ENCODE peak calls at places on chromosomes 6 and 20, in ten cellular contexts. E is kidney, U is pancreas, T is body of pancreas, Q is A549, M is heart left ventricle, X is ascending aorta, Z is right atrium auricular region, D is cardiac muscle cell, P is SK-N-SH. V is an unnamed sample.

GRCh38 chr20:5430670-5431069 is 113.9 kb upstream of the PROKR2 start:
- DNase-seq in E (no peak), U (no peak), T (no peak), Q (no peak), M (no peak), X (no peak), Z (no peak), D (no peak), P (no peak), V (no peak)

GRCh38 chr6:33254591-33254990 is 17.1 kb downstream of the VPS52 start:
- DNase-seq in E (no peak), U (no peak), T (no peak), Q (no peak), M (no peak), X (no peak), Z (no peak), D (no peak), P (no peak), V (no peak)

GRCh38 chr6:68114648-68115047 is 520.4 kb upstream of the ADGRB3 start:
- DNase-seq in E (no peak), U (no peak), T (no peak), Q (no peak), M (no peak), X (no peak), Z (no peak), D (no peak), P (peak), V (no peak)

GRCh38 chr6:219641-220198 is 72.6 kb upstream of the DUSP22 start:
- DNase-seq in E (no peak), U (peak), T (peak), Q (peak), M (peak), X (no peak), Z (peak), D (peak), P (no peak), V (peak)

GRCh38 chr6:168333039-168333438 is 13.5 kb upstream of the DACT2 start:
- DNase-seq in E (no peak), U (no peak), T (peak), Q (peak), M (no peak), X (no peak), Z (no peak), D (no peak), P (peak), V (no peak)

GRCh38 chr6:13466304-13467215 is 20.8 kb downstream of the GFOD1 start:
- DNase-seq in E (no peak), U (no peak), T (no peak), Q (no peak), M (no peak), X (no peak), Z (no peak), D (no peak), P (no peak), V (no peak)

GRCh38 chr20:17854307-17854903 is 114.2 kb downstream of the SNX5 start:
- DNase-seq in E (no peak), U (peak), T (peak), Q (peak), M (peak), X (no peak), Z (no peak), D (peak), P (peak), V (peak)

GRCh38 chr6:156589281-156589680 is 187.9 kb upstream of the ARID1B start:
- DNase-seq in E (no peak), U (no peak), T (no peak), Q (no peak), M (no peak), X (no peak), Z (no peak), D (peak), P (no peak), V (peak)

GRCh38 chr20:9458075-9458818 is 56.1 kb upstream of the LAMP5 start:
- DNase-seq in E (no peak), U (no peak), T (no peak), Q (peak), M (no peak), X (no peak), Z (no peak), D (peak), P (no peak), V (peak)

GRCh38 chr6:49933526-49933925 is 30.4 kb downstream of the DEFB114 start:
- DNase-seq in E (peak), U (no peak), T (no peak), Q (no peak), M (no peak), X (no peak), Z (no peak), D (no peak), P (no peak), V (no peak)

GRCh38 chr6:42984924-42985475 is 630 bp downstream of the PPP2R5D start:
- DNase-seq in E (peak), U (no peak), T (no peak), Q (no peak), M (peak), X (no peak), Z (no peak), D (peak), P (no peak), V (no peak)

GRCh38 chr6:141580988-141581387 is 551.7 kb upstream of the GJE1 start:
- DNase-seq in E (no peak), U (no peak), T (no peak), Q (no peak), M (no peak), X (no peak), Z (no peak), D (peak), P (no peak), V (peak)

GRCh38 chr20:57795347-57795697 is 85.5 kb upstream of the PMEPA1 start:
- DNase-seq in E (no peak), U (no peak), T (no peak), Q (no peak), M (peak), X (no peak), Z (no peak), D (peak), P (no peak), V (peak)

GRCh38 chr6:101146389-101146788 is 247.1 kb upstream of the GRIK2 start:
- DNase-seq in E (no peak), U (no peak), T (no peak), Q (no peak), M (no peak), X (no peak), Z (no peak), D (peak), P (no peak), V (peak)

GRCh38 chr6:139940741-139941712 is 566.6 kb upstream of the CITED2 start:
- DNase-seq in E (no peak), U (no peak), T (no peak), Q (no peak), M (no peak), X (no peak), Z (no peak), D (peak), P (no peak), V (peak)

GRCh38 chr20:50346372-50347347 is 156.0 kb downstream of the CEBPB start:
- DNase-seq in E (peak), U (peak), T (peak), Q (no peak), M (peak), X (peak), Z (peak), D (peak), P (peak), V (peak)

GRCh38 chr6:4994741-4995140 is 9.1 kb downstream of the RPP40 start:
- DNase-seq in E (no peak), U (no peak), T (no peak), Q (no peak), M (no peak), X (no peak), Z (no peak), D (no peak), P (no peak), V (no peak)

GRCh38 chr6:137387365-137387764 is 106.8 kb downstream of the OLIG3 start:
- DNase-seq in E (no peak), U (no peak), T (no peak), Q (no peak), M (no peak), X (no peak), Z (no peak), D (no peak), P (no peak), V (no peak)

GRCh38 chr6:137390264-137390787 is 103.9 kb downstream of the OLIG3 start:
- DNase-seq in E (no peak), U (no peak), T (no peak), Q (no peak), M (no peak), X (no peak), Z (no peak), D (no peak), P (no peak), V (no peak)

GRCh38 chr6:137391061-137391814 is 103.0 kb downstream of the OLIG3 start:
- DNase-seq in E (no peak), U (no peak), T (no peak), Q (no peak), M (no peak), X (no peak), Z (no peak), D (no peak), P (no peak), V (no peak)

GRCh38 chr6:137389150-137389664 is 105.0 kb downstream of the OLIG3 start:
- DNase-seq in E (no peak), U (no peak), T (no peak), Q (no peak), M (no peak), X (no peak), Z (no peak), D (peak), P (no peak), V (peak)
- H3K27ac ChIP-seq in E (no peak), U (no peak), T (no peak), Q (no peak), M (no peak), X (no peak), Z (no peak), D (no peak), P (no peak), V (no peak)

GRCh38 chr20:60087563-60088105 is 129.4 kb downstream of the CDH26 start:
- DNase-seq in E (no peak), U (no peak), T (no peak), Q (no peak), M (no peak), X (no peak), Z (no peak), D (peak), P (no peak), V (no peak)
- H3K4me3 ChIP-seq in E (no peak), U (peak), T (no peak), Q (peak), M (peak), X (peak), Z (no peak), D (no peak), P (no peak), V (no peak)

GRCh38 chr6:138230759-138231398 is 12.6 kb upstream of the PBOV1 start:
- DNase-seq in E (no peak), U (no peak), T (no peak), Q (no peak), M (no peak), X (no peak), Z (no peak), D (no peak), P (no peak), V (no peak)

GRCh38 chr6:138229663-138230194 is 11.4 kb upstream of the PBOV1 start:
- DNase-seq in E (no peak), U (no peak), T (no peak), Q (no peak), M (no peak), X (no peak), Z (no peak), D (no peak), P (no peak), V (no peak)

GRCh38 chr6:138226701-138227315 is 8.5 kb upstream of the PBOV1 start:
- DNase-seq in E (no peak), U (no peak), T (no peak), Q (no peak), M (no peak), X (no peak), Z (no peak), D (no peak), P (no peak), V (no peak)

GRCh38 chr6:138227316-138227781 is 9.1 kb upstream of the PBOV1 start:
- DNase-seq in E (no peak), U (peak), T (peak), Q (no peak), M (no peak), X (no peak), Z (no peak), D (no peak), P (no peak), V (no peak)

DNA sequence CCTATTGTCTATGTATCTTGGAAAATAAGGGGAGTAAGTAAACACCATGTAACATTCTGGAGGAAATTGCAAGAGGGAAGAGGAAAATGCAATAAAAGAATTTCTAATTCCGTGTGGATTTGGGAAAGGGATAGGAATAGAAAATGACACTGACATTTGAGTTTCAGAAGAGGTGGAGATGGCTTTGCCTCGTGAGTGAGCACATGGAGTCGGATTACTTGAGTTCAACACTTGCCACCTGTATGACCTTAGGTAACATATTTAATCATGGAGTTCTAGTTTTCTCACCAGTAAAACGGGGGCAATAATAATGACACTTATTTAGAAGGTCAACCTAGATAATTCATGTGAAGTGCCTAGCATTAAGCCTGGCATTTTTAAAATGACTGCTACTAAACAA is 10.8 kb upstream of the PBOV1 start:
- DNase-seq in E (no peak), U (no peak), T (no peak), Q (no peak), M (no peak), X (no peak), Z (no peak), D (no peak), P (no peak), V (no peak)
- H3K27ac ChIP-seq in E (no peak), U (peak), T (peak), Q (no peak), M (no peak), X (no peak), Z (no peak), D (no peak), P (no peak), V (no peak)

DNA sequence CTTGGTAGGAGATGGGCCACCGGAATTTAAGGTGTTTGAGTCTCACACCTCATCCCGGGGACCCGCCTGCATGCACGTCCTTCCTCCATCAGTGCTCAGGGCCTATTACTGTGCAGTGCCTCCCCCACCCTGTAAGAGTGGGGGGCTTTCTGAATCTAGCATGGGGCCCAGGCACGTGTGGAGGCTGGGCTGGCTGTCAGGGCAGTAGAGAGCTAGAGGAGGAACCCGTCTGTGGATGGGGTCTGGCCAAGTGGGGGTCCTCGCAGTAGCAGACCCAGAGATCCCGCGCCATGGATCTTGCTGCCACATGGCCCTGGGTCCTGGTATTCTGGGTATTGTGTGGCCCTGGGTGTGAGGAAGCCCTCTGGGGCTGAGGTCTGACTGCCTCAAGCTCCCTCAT is 42.9 kb downstream of the SRC start:
- DNase-seq in E (peak), U (no peak), T (no peak), Q (no peak), M (no peak), X (peak), Z (no peak), D (no peak), P (peak), V (no peak)
- H3K4me3 ChIP-seq in E (no peak), U (no peak), T (no peak), Q (no peak), M (no peak), X (no peak), Z (no peak), D (no peak), P (no peak), V (no peak)

GRCh38 chr6:17152703-17153102 is 50.9 kb downstream of the STMND1 start:
- DNase-seq in E (no peak), U (no peak), T (no peak), Q (no peak), M (no peak), X (no peak), Z (no peak), D (no peak), P (no peak), V (no peak)

GRCh38 chr6:17156112-17156921 is 54.5 kb downstream of the STMND1 start:
- DNase-seq in E (no peak), U (peak), T (peak), Q (peak), M (peak), X (peak), Z (peak), D (peak), P (peak), V (peak)

GRCh38 chr6:17149581-17149980 is 47.7 kb downstream of the STMND1 start:
- DNase-seq in E (no peak), U (no peak), T (no peak), Q (no peak), M (no peak), X (no peak), Z (no peak), D (no peak), P (no peak), V (no peak)

GRCh38 chr6:17156966-17157365 is 55.1 kb downstream of the STMND1 start:
- DNase-seq in E (no peak), U (no peak), T (no peak), Q (no peak), M (no peak), X (no peak), Z (no peak), D (no peak), P (no peak), V (no peak)

DNA sequence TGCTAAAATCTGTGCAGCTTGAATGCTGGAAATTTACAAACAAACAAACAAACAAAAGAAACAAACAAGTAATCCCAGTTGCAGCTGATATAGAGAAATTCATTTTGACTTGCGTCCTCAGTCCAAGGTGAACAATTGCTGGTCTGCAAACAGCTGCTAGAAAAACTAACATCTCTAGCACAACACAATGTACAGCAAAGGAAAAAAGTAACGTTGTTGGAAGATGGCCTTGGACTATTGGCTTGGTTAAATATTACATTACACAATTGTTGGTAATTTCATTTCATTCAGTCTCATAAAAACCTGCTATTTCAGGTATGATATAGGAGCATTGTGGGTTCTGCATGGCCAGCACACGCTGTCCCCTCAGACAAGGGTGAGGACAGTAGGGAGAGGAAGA is 50.0 kb downstream of the STMND1 start:
- DNase-seq in E (no peak), U (no peak), T (no peak), Q (no peak), M (no peak), X (no peak), Z (no peak), D (no peak), P (no peak), V (no peak)
- H3K27ac ChIP-seq in E (no peak), U (no peak), T (no peak), Q (no peak), M (no peak), X (no peak), Z (no peak), D (no peak), P (no peak), V (no peak)

V was measured in brain microvascular endothelial cell.